ENCODE peak calls at places on chromosomes 11 and 22, in seven cellular contexts. L is Peyer's patch; X is Ammon's horn; K is dorsolateral prefrontal cortex; B is cardiac septum; P is memory B cell; Y is activated naive CD4-positive, alpha-beta T cell. A is an unnamed sample.

GRCh38 chr11:44833869-44834452 is 107.2 kb downstream of the TSPAN18 start:
- DNase-seq in L (no peak), X (peak; percentile 22), K (no peak), B (no peak), P (no peak), Y (no peak), A (no peak)

GRCh38 chr11:6687876-6688275 is 4.7 kb upstream of the MRPL17 start:
- DNase-seq in L (no peak), X (no peak), K (no peak), B (no peak), P (no peak), Y (no peak), A (no peak)

GRCh38 chr11:64406221-64406946 is 47.4 kb downstream of the RPS6KA4 start:
- DNase-seq in L (no peak), X (no peak), K (no peak), B (peak; percentile 81), P (no peak), Y (no peak), A (no peak)

GRCh38 chr22:19916006-19916405 is 25.6 kb upstream of the COMT start:
- DNase-seq in L (no peak), X (no peak), K (no peak), B (no peak), P (no peak), Y (no peak), A (no peak)

GRCh38 chr11:57294225-57295131 is 30.3 kb downstream of the TNKS1BP1 start:
- DNase-seq in L (no peak), X (peak; percentile 67), K (no peak), B (no peak), P (no peak), Y (no peak), A (peak; percentile 34)

GRCh38 chr11:43546561-43547410 is 133.8 kb upstream of the HSD17B12 start:
- DNase-seq in L (no peak), X (no peak), K (no peak), B (no peak), P (no peak), Y (no peak), A (peak; percentile 27)

GRCh38 chr11:86101493-86101892 is 32.6 kb upstream of the PICALM start:
- DNase-seq in L (no peak), X (no peak), K (no peak), B (no peak), P (no peak), Y (no peak), A (no peak)

GRCh38 chr11:131870305-131870704 is 499.9 kb downstream of the NTM start:
- DNase-seq in L (no peak), X (no peak), K (no peak), B (no peak), P (no peak), Y (no peak), A (no peak)

GRCh38 chr11:61690706-61691377 is 10.7 kb downstream of the DAGLA start:
- DNase-seq in L (peak; percentile 71), X (no peak), K (no peak), B (no peak), P (no peak), Y (no peak), A (no peak)

GRCh38 chr22:22201185-22201924 is 43.2 kb upstream of the VPREB1 start:
- DNase-seq in L (peak; percentile 84), X (peak; percentile 40), K (no peak), B (no peak), P (peak; percentile 36), Y (no peak), A (peak; percentile 86)

GRCh38 chr22:29621761-29622526 is 18.5 kb downstream of the NF2 start:
- DNase-seq in L (no peak), X (no peak), K (no peak), B (no peak), P (no peak), Y (no peak), A (peak; percentile 34)

GRCh38 chr22:25111579-25112517 is 87.8 kb upstream of the CRYBB3 start:
- DNase-seq in L (peak; percentile 62), X (no peak), K (no peak), B (no peak), P (no peak), Y (no peak), A (peak; percentile 60)

GRCh38 chr11:46991391-46991790 is 54.8 kb downstream of the CSTPP1 start:
- DNase-seq in L (no peak), X (no peak), K (no peak), B (no peak), P (no peak), Y (no peak), A (no peak)

GRCh38 chr11:1310772-1311468 is 1.5 kb upstream of the TOLLIP start:
- DNase-seq in L (peak; percentile 80), X (no peak), K (no peak), B (no peak), P (peak; percentile 78), Y (no peak), A (peak; percentile 34)

GRCh38 chr11:60924906-60925684 is 835 bp downstream of the TMEM132A start:
- DNase-seq in L (no peak), X (no peak), K (no peak), B (no peak), P (no peak), Y (no peak), A (peak; percentile 38)